ENCODE peak calls at places on chromosomes 2 and 18, in ten cellular contexts. I is GM12865, X is astrocyte of the hippocampus, W is dorsolateral prefrontal cortex, Y is sigmoid colon, O is iris pigment epithelial cell, S is T-cell, P is body of pancreas, L is dermis blood vessel endothelial cell, C is lower lobe of right lung. Z is an unnamed sample.
A peak's percentile ranks its signal among the peaks of the same experiment; 100 is the strongest.

GRCh38 chr2:63189026-63189425 is 138.4 kb downstream of the OTX1 start:
- DNase-seq in I (peak; percentile 76), X (peak; percentile 34), W (no peak), Y (no peak), O (peak; percentile 63), S (no peak), P (peak; percentile 15), L (peak; percentile 66), C (no peak), Z (no peak)

GRCh38 chr2:607709-608108 is 69.5 kb downstream of the TMEM18 start:
- DNase-seq in I (no peak), X (no peak), W (no peak), Y (no peak), O (no peak), S (no peak), P (no peak), L (no peak), C (no peak), Z (no peak)

GRCh38 chr2:41966920-41967319 is 80.9 kb upstream of the PKDCC start:
- DNase-seq in I (no peak), X (no peak), W (peak; percentile 63), Y (peak; percentile 75), O (no peak), S (no peak), P (peak; percentile 41), L (no peak), C (peak; percentile 62), Z (peak; percentile 67)

GRCh38 chr2:174263989-174264388 is 15.7 kb upstream of the OLA1 start:
- DNase-seq in I (no peak), X (peak; percentile 20), W (no peak), Y (no peak), O (peak; percentile 95), S (no peak), P (no peak), L (peak; percentile 75), C (no peak), Z (no peak)

GRCh38 chr2:129726271-129726670 is 253.2 kb upstream of the RAB6C start:
- DNase-seq in I (no peak), X (no peak), W (no peak), Y (no peak), O (no peak), S (no peak), P (peak; percentile 48), L (no peak), C (no peak), Z (no peak)

GRCh38 chr18:60215432-60215831 is 157.1 kb downstream of the MC4R start:
- DNase-seq in I (peak; percentile 22), X (no peak), W (no peak), Y (no peak), O (no peak), S (no peak), P (no peak), L (no peak), C (no peak), Z (no peak)

GRCh38 chr2:104431701-104432121 is 422.2 kb upstream of the POU3F3 start:
- DNase-seq in I (no peak), X (peak; percentile 57), W (no peak), Y (no peak), O (no peak), S (no peak), P (no peak), L (no peak), C (no peak), Z (no peak)

GRCh38 chr2:144675731-144676130 is 155.8 kb upstream of the ZEB2 start:
- DNase-seq in I (no peak), X (no peak), W (no peak), Y (no peak), O (no peak), S (no peak), P (no peak), L (no peak), C (no peak), Z (no peak)

GRCh38 chr18:48792611-48793368 is 158.0 kb downstream of the SMAD7 start:
- DNase-seq in I (no peak), X (no peak), W (no peak), Y (peak; percentile 26), O (no peak), S (no peak), P (no peak), L (no peak), C (peak; percentile 13), Z (peak; percentile 2)